ENCODE peak calls at places on chromosomes 3 and 15, in nine cellular contexts. One of them, this sample, is unnamed.

GRCh38 chr3:51719413-51720025 is 12.7 kb downstream of the GRM2 start:
- DNase-seq in heart right ventricle: no peak
- DNase-seq in cardiac fibroblast: no peak
- DNase-seq in stimulated activated CD8-positive, alpha-beta memory T cell treated with anti-CD3 and anti-CD28 coated beads, Interleukin-15, amount 100 ng/mL, for 1 hour: no peak
- DNase-seq in SW480: no peak
- DNase-seq in left cardiac atrium: no peak
- DNase-seq in COR-L47: no peak
- DNase-seq in IMR-90: no peak
- DNase-seq in stimulated activated CD4-positive, alpha-beta T cell treated with anti-CD3 and anti-CD28 coated beads, Interleukin-1b, Interleukin-23, amount 100 ng/mL, for 4 hours: no peak
- DNase-seq in this sample: no peak

GRCh38 chr15:82168296-82168695 is 94.2 kb downstream of the EFL1 start:
- DNase-seq in cardiac fibroblast: no peak
- DNase-seq in IMR-90: no peak
- DNase-seq in stimulated activated CD8-positive, alpha-beta memory T cell treated with anti-CD3 and anti-CD28 coated beads, Interleukin-15, amount 100 ng/mL, for 1 hour: no peak
- DNase-seq in stimulated activated CD4-positive, alpha-beta T cell treated with anti-CD3 and anti-CD28 coated beads, Interleukin-1b, Interleukin-23, amount 100 ng/mL, for 4 hours: no peak
- DNase-seq in COR-L47: no peak
- DNase-seq in heart right ventricle: no peak
- DNase-seq in SW480: no peak
- DNase-seq in left cardiac atrium: no peak
- DNase-seq in this sample: no peak

GRCh38 chr3:72307438-72308105 is 522.6 kb upstream of the PROK2 start:
- DNase-seq in stimulated activated CD8-positive, alpha-beta memory T cell treated with anti-CD3 and anti-CD28 coated beads, Interleukin-15, amount 100 ng/mL, for 1 hour: no peak
- DNase-seq in left cardiac atrium: no peak
- DNase-seq in stimulated activated CD4-positive, alpha-beta T cell treated with anti-CD3 and anti-CD28 coated beads, Interleukin-1b, Interleukin-23, amount 100 ng/mL, for 4 hours: no peak
- DNase-seq in cardiac fibroblast: no peak
- DNase-seq in heart right ventricle: no peak
- DNase-seq in IMR-90: no peak
- DNase-seq in COR-L47: no peak
- DNase-seq in SW480: no peak
- DNase-seq in this sample: no peak

GRCh38 chr3:4695846-4696245 is 202.7 kb downstream of the ITPR1 start:
- DNase-seq in left cardiac atrium: no peak
- DNase-seq in COR-L47: no peak
- DNase-seq in stimulated activated CD4-positive, alpha-beta T cell treated with anti-CD3 and anti-CD28 coated beads, Interleukin-1b, Interleukin-23, amount 100 ng/mL, for 4 hours: no peak
- DNase-seq in IMR-90: peak; percentile 23
- DNase-seq in cardiac fibroblast: no peak
- DNase-seq in stimulated activated CD8-positive, alpha-beta memory T cell treated with anti-CD3 and anti-CD28 coated beads, Interleukin-15, amount 100 ng/mL, for 1 hour: no peak
- DNase-seq in heart right ventricle: no peak
- DNase-seq in SW480: no peak
- DNase-seq in this sample: no peak

GRCh38 chr3:134326760-134327593 is 47.3 kb downstream of the AMOTL2 start:
- DNase-seq in left cardiac atrium: peak; percentile 54
- DNase-seq in heart right ventricle: no peak
- DNase-seq in IMR-90: peak; percentile 97
- DNase-seq in SW480: peak; percentile 80
- DNase-seq in COR-L47: no peak
- DNase-seq in stimulated activated CD4-positive, alpha-beta T cell treated with anti-CD3 and anti-CD28 coated beads, Interleukin-1b, Interleukin-23, amount 100 ng/mL, for 4 hours: no peak
- DNase-seq in stimulated activated CD8-positive, alpha-beta memory T cell treated with anti-CD3 and anti-CD28 coated beads, Interleukin-15, amount 100 ng/mL, for 1 hour: no peak
- DNase-seq in cardiac fibroblast: peak; percentile 99
- DNase-seq in this sample: peak; percentile 49

GRCh38 chr3:104425416-104425815 is 941.3 kb upstream of the ALCAM start:
- DNase-seq in stimulated activated CD8-positive, alpha-beta memory T cell treated with anti-CD3 and anti-CD28 coated beads, Interleukin-15, amount 100 ng/mL, for 1 hour: no peak
- DNase-seq in SW480: no peak
- DNase-seq in heart right ventricle: no peak
- DNase-seq in stimulated activated CD4-positive, alpha-beta T cell treated with anti-CD3 and anti-CD28 coated beads, Interleukin-1b, Interleukin-23, amount 100 ng/mL, for 4 hours: no peak
- DNase-seq in IMR-90: peak; percentile 6
- DNase-seq in left cardiac atrium: no peak
- DNase-seq in COR-L47: no peak
- DNase-seq in cardiac fibroblast: no peak
- DNase-seq in this sample: no peak

GRCh38 chr3:58027704-58028317 is 19.6 kb downstream of the FLNB start:
- DNase-seq in left cardiac atrium: no peak
- DNase-seq in stimulated activated CD8-positive, alpha-beta memory T cell treated with anti-CD3 and anti-CD28 coated beads, Interleukin-15, amount 100 ng/mL, for 1 hour: no peak
- DNase-seq in cardiac fibroblast: no peak
- DNase-seq in stimulated activated CD4-positive, alpha-beta T cell treated with anti-CD3 and anti-CD28 coated beads, Interleukin-1b, Interleukin-23, amount 100 ng/mL, for 4 hours: no peak
- DNase-seq in COR-L47: no peak
- DNase-seq in SW480: no peak
- DNase-seq in heart right ventricle: no peak
- DNase-seq in IMR-90: no peak
- DNase-seq in this sample: no peak

GRCh38 chr15:46137443-46137842 is 502.6 kb downstream of the SQOR start:
- DNase-seq in stimulated activated CD4-positive, alpha-beta T cell treated with anti-CD3 and anti-CD28 coated beads, Interleukin-1b, Interleukin-23, amount 100 ng/mL, for 4 hours: no peak
- DNase-seq in SW480: no peak
- DNase-seq in left cardiac atrium: no peak
- DNase-seq in heart right ventricle: no peak
- DNase-seq in cardiac fibroblast: no peak
- DNase-seq in IMR-90: no peak
- DNase-seq in COR-L47: no peak
- DNase-seq in stimulated activated CD8-positive, alpha-beta memory T cell treated with anti-CD3 and anti-CD28 coated beads, Interleukin-15, amount 100 ng/mL, for 1 hour: no peak
- DNase-seq in this sample: no peak

GRCh38 chr3:49222002-49222401 is 50.6 kb downstream of the KLHDC8B start:
- DNase-seq in left cardiac atrium: no peak
- DNase-seq in heart right ventricle: no peak
- DNase-seq in cardiac fibroblast: no peak
- DNase-seq in IMR-90: no peak
- DNase-seq in SW480: no peak
- DNase-seq in stimulated activated CD4-positive, alpha-beta T cell treated with anti-CD3 and anti-CD28 coated beads, Interleukin-1b, Interleukin-23, amount 100 ng/mL, for 4 hours: no peak
- DNase-seq in COR-L47: no peak
- DNase-seq in stimulated activated CD8-positive, alpha-beta memory T cell treated with anti-CD3 and anti-CD28 coated beads, Interleukin-15, amount 100 ng/mL, for 1 hour: no peak
- DNase-seq in this sample: no peak

GRCh38 chr15:61820951-61821350 is 239.3 kb downstream of the VPS13C start:
- DNase-seq in stimulated activated CD4-positive, alpha-beta T cell treated with anti-CD3 and anti-CD28 coated beads, Interleukin-1b, Interleukin-23, amount 100 ng/mL, for 4 hours: no peak
- DNase-seq in left cardiac atrium: no peak
- DNase-seq in SW480: no peak
- DNase-seq in heart right ventricle: no peak
- DNase-seq in cardiac fibroblast: no peak
- DNase-seq in IMR-90: no peak
- DNase-seq in COR-L47: no peak
- DNase-seq in stimulated activated CD8-positive, alpha-beta memory T cell treated with anti-CD3 and anti-CD28 coated beads, Interleukin-15, amount 100 ng/mL, for 1 hour: no peak
- DNase-seq in this sample: no peak

GRCh38 chr3:60594025-60594424 is 657.2 kb downstream of the FHIT start:
- DNase-seq in SW480: no peak
- DNase-seq in stimulated activated CD4-positive, alpha-beta T cell treated with anti-CD3 and anti-CD28 coated beads, Interleukin-1b, Interleukin-23, amount 100 ng/mL, for 4 hours: no peak
- DNase-seq in left cardiac atrium: peak; percentile 80
- DNase-seq in COR-L47: no peak
- DNase-seq in heart right ventricle: peak; percentile 62
- DNase-seq in IMR-90: peak; percentile 45
- DNase-seq in stimulated activated CD8-positive, alpha-beta memory T cell treated with anti-CD3 and anti-CD28 coated beads, Interleukin-15, amount 100 ng/mL, for 1 hour: no peak
- DNase-seq in cardiac fibroblast: peak; percentile 77
- DNase-seq in this sample: peak; percentile 84

GRCh38 chr3:12286927-12287726 is 1.7 kb upstream of the PPARG start:
- DNase-seq in SW480: peak; percentile 43
- DNase-seq in COR-L47: no peak
- DNase-seq in IMR-90: no peak
- DNase-seq in stimulated activated CD8-positive, alpha-beta memory T cell treated with anti-CD3 and anti-CD28 coated beads, Interleukin-15, amount 100 ng/mL, for 1 hour: no peak
- DNase-seq in cardiac fibroblast: peak; percentile 29
- DNase-seq in heart right ventricle: peak; percentile 57
- DNase-seq in stimulated activated CD4-positive, alpha-beta T cell treated with anti-CD3 and anti-CD28 coated beads, Interleukin-1b, Interleukin-23, amount 100 ng/mL, for 4 hours: no peak
- DNase-seq in left cardiac atrium: peak; percentile 27
- DNase-seq in this sample: peak; percentile 66

GRCh38 chr15:76270876-76271275 is 40.4 kb downstream of the ETFA start:
- DNase-seq in left cardiac atrium: no peak
- DNase-seq in cardiac fibroblast: no peak
- DNase-seq in stimulated activated CD8-positive, alpha-beta memory T cell treated with anti-CD3 and anti-CD28 coated beads, Interleukin-15, amount 100 ng/mL, for 1 hour: no peak
- DNase-seq in IMR-90: no peak
- DNase-seq in COR-L47: no peak
- DNase-seq in stimulated activated CD4-positive, alpha-beta T cell treated with anti-CD3 and anti-CD28 coated beads, Interleukin-1b, Interleukin-23, amount 100 ng/mL, for 4 hours: no peak
- DNase-seq in heart right ventricle: no peak
- DNase-seq in SW480: no peak
- DNase-seq in this sample: no peak

GRCh38 chr3:151345854-151346253 is 16.5 kb upstream of the P2RY13 start:
- DNase-seq in cardiac fibroblast: peak; percentile 70
- DNase-seq in stimulated activated CD4-positive, alpha-beta T cell treated with anti-CD3 and anti-CD28 coated beads, Interleukin-1b, Interleukin-23, amount 100 ng/mL, for 4 hours: no peak
- DNase-seq in IMR-90: peak; percentile 82
- DNase-seq in stimulated activated CD8-positive, alpha-beta memory T cell treated with anti-CD3 and anti-CD28 coated beads, Interleukin-15, amount 100 ng/mL, for 1 hour: no peak
- DNase-seq in heart right ventricle: no peak
- DNase-seq in COR-L47: no peak
- DNase-seq in SW480: no peak
- DNase-seq in left cardiac atrium: no peak
- DNase-seq in this sample: no peak

GRCh38 chr3:24480497-24480896 is 14.2 kb downstream of the THRB start:
- DNase-seq in left cardiac atrium: no peak
- DNase-seq in COR-L47: no peak
- DNase-seq in SW480: no peak
- DNase-seq in cardiac fibroblast: no peak
- DNase-seq in stimulated activated CD4-positive, alpha-beta T cell treated with anti-CD3 and anti-CD28 coated beads, Interleukin-1b, Interleukin-23, amount 100 ng/mL, for 4 hours: no peak
- DNase-seq in heart right ventricle: no peak
- DNase-seq in stimulated activated CD8-positive, alpha-beta memory T cell treated with anti-CD3 and anti-CD28 coated beads, Interleukin-15, amount 100 ng/mL, for 1 hour: no peak
- DNase-seq in IMR-90: no peak
- DNase-seq in this sample: no peak

GRCh38 chr3:48694610-48695051 is 8.9 kb upstream of the NCKIPSD start:
- DNase-seq in SW480: peak; percentile 50
- DNase-seq in heart right ventricle: peak; percentile 73
- DNase-seq in cardiac fibroblast: peak; percentile 94
- DNase-seq in left cardiac atrium: peak; percentile 86
- DNase-seq in COR-L47: no peak
- DNase-seq in stimulated activated CD4-positive, alpha-beta T cell treated with anti-CD3 and anti-CD28 coated beads, Interleukin-1b, Interleukin-23, amount 100 ng/mL, for 4 hours: no peak
- DNase-seq in IMR-90: peak; percentile 85
- DNase-seq in stimulated activated CD8-positive, alpha-beta memory T cell treated with anti-CD3 and anti-CD28 coated beads, Interleukin-15, amount 100 ng/mL, for 1 hour: no peak
- DNase-seq in this sample: peak; percentile 84

GRCh38 chr3:186986406-186986805 is 56.1 kb downstream of the ST6GAL1 start:
- DNase-seq in stimulated activated CD8-positive, alpha-beta memory T cell treated with anti-CD3 and anti-CD28 coated beads, Interleukin-15, amount 100 ng/mL, for 1 hour: no peak
- DNase-seq in stimulated activated CD4-positive, alpha-beta T cell treated with anti-CD3 and anti-CD28 coated beads, Interleukin-1b, Interleukin-23, amount 100 ng/mL, for 4 hours: no peak
- DNase-seq in COR-L47: no peak
- DNase-seq in left cardiac atrium: no peak
- DNase-seq in SW480: no peak
- DNase-seq in IMR-90: no peak
- DNase-seq in heart right ventricle: no peak
- DNase-seq in cardiac fibroblast: no peak
- DNase-seq in this sample: no peak

GRCh38 chr15:91942676-91943417 is 89.3 kb downstream of the SLCO3A1 start:
- DNase-seq in cardiac fibroblast: peak; percentile 94
- DNase-seq in IMR-90: peak; percentile 89
- DNase-seq in left cardiac atrium: peak; percentile 83
- DNase-seq in stimulated activated CD4-positive, alpha-beta T cell treated with anti-CD3 and anti-CD28 coated beads, Interleukin-1b, Interleukin-23, amount 100 ng/mL, for 4 hours: no peak
- DNase-seq in heart right ventricle: peak; percentile 63
- DNase-seq in COR-L47: peak; percentile 34
- DNase-seq in stimulated activated CD8-positive, alpha-beta memory T cell treated with anti-CD3 and anti-CD28 coated beads, Interleukin-15, amount 100 ng/mL, for 1 hour: no peak
- DNase-seq in SW480: peak; percentile 87
- DNase-seq in this sample: peak; percentile 83

GRCh38 chr15:48802867-48803266 is 8.0 kb downstream of the CEP152 start:
- DNase-seq in left cardiac atrium: no peak
- DNase-seq in cardiac fibroblast: peak; percentile 80
- DNase-seq in stimulated activated CD4-positive, alpha-beta T cell treated with anti-CD3 and anti-CD28 coated beads, Interleukin-1b, Interleukin-23, amount 100 ng/mL, for 4 hours: no peak
- DNase-seq in SW480: peak; percentile 32
- DNase-seq in IMR-90: peak; percentile 97
- DNase-seq in stimulated activated CD8-positive, alpha-beta memory T cell treated with anti-CD3 and anti-CD28 coated beads, Interleukin-15, amount 100 ng/mL, for 1 hour: no peak
- DNase-seq in heart right ventricle: no peak
- DNase-seq in COR-L47: no peak
- DNase-seq in this sample: no peak

GRCh38 chr3:133040696-133041523 is 2.7 kb downstream of the TMEM108 start:
- DNase-seq in IMR-90: peak; percentile 71
- DNase-seq in SW480: peak; percentile 65
- DNase-seq in cardiac fibroblast: peak; percentile 79
- DNase-seq in stimulated activated CD8-positive, alpha-beta memory T cell treated with anti-CD3 and anti-CD28 coated beads, Interleukin-15, amount 100 ng/mL, for 1 hour: no peak
- DNase-seq in heart right ventricle: peak; percentile 51
- DNase-seq in left cardiac atrium: peak; percentile 77
- DNase-seq in COR-L47: peak; percentile 88
- DNase-seq in stimulated activated CD4-positive, alpha-beta T cell treated with anti-CD3 and anti-CD28 coated beads, Interleukin-1b, Interleukin-23, amount 100 ng/mL, for 4 hours: no peak
- DNase-seq in this sample: peak; percentile 71

GRCh38 chr3:170033489-170033888 is 4.3 kb upstream of the GPR160 start:
- DNase-seq in left cardiac atrium: no peak
- DNase-seq in cardiac fibroblast: no peak
- DNase-seq in heart right ventricle: no peak
- DNase-seq in SW480: no peak
- DNase-seq in IMR-90: no peak
- DNase-seq in COR-L47: no peak
- DNase-seq in stimulated activated CD4-positive, alpha-beta T cell treated with anti-CD3 and anti-CD28 coated beads, Interleukin-1b, Interleukin-23, amount 100 ng/mL, for 4 hours: peak; percentile 21
- DNase-seq in stimulated activated CD8-positive, alpha-beta memory T cell treated with anti-CD3 and anti-CD28 coated beads, Interleukin-15, amount 100 ng/mL, for 1 hour: no peak
- DNase-seq in this sample: no peak

GRCh38 chr15:73338058-73338457 is 30.7 kb downstream of the HCN4 start:
- DNase-seq in SW480: no peak
- DNase-seq in stimulated activated CD8-positive, alpha-beta memory T cell treated with anti-CD3 and anti-CD28 coated beads, Interleukin-15, amount 100 ng/mL, for 1 hour: no peak
- DNase-seq in IMR-90: no peak
- DNase-seq in cardiac fibroblast: no peak
- DNase-seq in stimulated activated CD4-positive, alpha-beta T cell treated with anti-CD3 and anti-CD28 coated beads, Interleukin-1b, Interleukin-23, amount 100 ng/mL, for 4 hours: no peak
- DNase-seq in left cardiac atrium: no peak
- DNase-seq in COR-L47: no peak
- DNase-seq in heart right ventricle: no peak
- DNase-seq in this sample: no peak

GRCh38 chr15:32717290-32718081 is at the start of gene GREM1:
- DNase-seq in stimulated activated CD4-positive, alpha-beta T cell treated with anti-CD3 and anti-CD28 coated beads, Interleukin-1b, Interleukin-23, amount 100 ng/mL, for 4 hours: no peak
- DNase-seq in stimulated activated CD8-positive, alpha-beta memory T cell treated with anti-CD3 and anti-CD28 coated beads, Interleukin-15, amount 100 ng/mL, for 1 hour: no peak
- DNase-seq in heart right ventricle: no peak
- DNase-seq in cardiac fibroblast: peak; percentile 58
- DNase-seq in COR-L47: no peak
- DNase-seq in left cardiac atrium: no peak
- DNase-seq in SW480: no peak
- DNase-seq in IMR-90: peak; percentile 70
- DNase-seq in this sample: no peak

GRCh38 chr3:39178553-39178952 is 13.8 kb downstream of the XIRP1 start:
- DNase-seq in stimulated activated CD4-positive, alpha-beta T cell treated with anti-CD3 and anti-CD28 coated beads, Interleukin-1b, Interleukin-23, amount 100 ng/mL, for 4 hours: no peak
- DNase-seq in SW480: no peak
- DNase-seq in IMR-90: peak; percentile 77
- DNase-seq in cardiac fibroblast: peak; percentile 62
- DNase-seq in stimulated activated CD8-positive, alpha-beta memory T cell treated with anti-CD3 and anti-CD28 coated beads, Interleukin-15, amount 100 ng/mL, for 1 hour: no peak
- DNase-seq in COR-L47: no peak
- DNase-seq in left cardiac atrium: no peak
- DNase-seq in heart right ventricle: no peak
- DNase-seq in this sample: no peak

GRCh38 chr15:68817304-68818087 is 3.2 kb downstream of the ANP32A start:
- DNase-seq in SW480: peak; percentile 58
- DNase-seq in stimulated activated CD4-positive, alpha-beta T cell treated with anti-CD3 and anti-CD28 coated beads, Interleukin-1b, Interleukin-23, amount 100 ng/mL, for 4 hours: peak; percentile 66
- DNase-seq in IMR-90: peak; percentile 58
- DNase-seq in stimulated activated CD8-positive, alpha-beta memory T cell treated with anti-CD3 and anti-CD28 coated beads, Interleukin-15, amount 100 ng/mL, for 1 hour: peak; percentile 38
- DNase-seq in left cardiac atrium: peak; percentile 72
- DNase-seq in cardiac fibroblast: peak; percentile 67
- DNase-seq in COR-L47: peak; percentile 80
- DNase-seq in heart right ventricle: peak; percentile 66
- DNase-seq in this sample: peak; percentile 79

This sample was measured in Right ventricle myocardium superior.